ENCODE peak calls at places on chromosomes 3 and 15, in five cellular contexts. H, K, G, V and D are unnamed samples.
A peak's percentile ranks its signal among the peaks of the same experiment; 100 is the strongest.

GRCh38 chr15:38062679-38063078 is 128.2 kb downstream of the TMCO5A start:
- DNase-seq in K (no peak), G (peak; percentile 27), V (no peak), H (no peak), D (no peak)

GRCh38 chr3:120147072-120147871 is 53.0 kb upstream of the GSK3B start:
- DNase-seq in G (no peak), V (peak; percentile 46), K (no peak), H (peak; percentile 19), D (no peak)

GRCh38 chr3:56823984-56824703 is 22.4 kb upstream of the ARHGEF3 start:
- DNase-seq in G (no peak), H (no peak), V (no peak), K (no peak), D (no peak)

GRCh38 chr3:122092460-122093165 is 37.5 kb downstream of the CD86 start:
- DNase-seq in V (peak; percentile 39), K (no peak), H (peak; percentile 28), G (no peak), D (no peak)

GRCh38 chr15:71752604-71753289 is 57.6 kb upstream of the NR2E3 start:
- DNase-seq in V (peak; percentile 84), H (peak; percentile 42), G (peak; percentile 68), K (no peak), D (no peak)

GRCh38 chr3:97504463-97504862 is 260.1 kb upstream of the ARL6 start:
- DNase-seq in G (no peak), K (no peak), H (no peak), V (no peak), D (no peak)

GRCh38 chr3:72550582-72551262 is 297.5 kb downstream of the SHQ1 start:
- DNase-seq in G (no peak), V (no peak), H (no peak), K (no peak), D (no peak)

GRCh38 chr3:5806192-5806591 is 618.7 kb downstream of the EDEM1 start:
- DNase-seq in G (no peak), H (no peak), V (no peak), K (no peak), D (no peak)

GRCh38 chr15:77376770-77377169 is 43.1 kb downstream of the PEAK1 start:
- DNase-seq in V (no peak), H (no peak), K (no peak), G (no peak), D (no peak)

GRCh38 chr3:196694202-196694638 is 17.8 kb downstream of the CEP19 start:
- DNase-seq in K (no peak), G (no peak), V (no peak), H (no peak), D (no peak)
- TF ChIP-seq CTCF in K (no peak), G (no peak), V (no peak), H (no peak), D (no peak)

DNA sequence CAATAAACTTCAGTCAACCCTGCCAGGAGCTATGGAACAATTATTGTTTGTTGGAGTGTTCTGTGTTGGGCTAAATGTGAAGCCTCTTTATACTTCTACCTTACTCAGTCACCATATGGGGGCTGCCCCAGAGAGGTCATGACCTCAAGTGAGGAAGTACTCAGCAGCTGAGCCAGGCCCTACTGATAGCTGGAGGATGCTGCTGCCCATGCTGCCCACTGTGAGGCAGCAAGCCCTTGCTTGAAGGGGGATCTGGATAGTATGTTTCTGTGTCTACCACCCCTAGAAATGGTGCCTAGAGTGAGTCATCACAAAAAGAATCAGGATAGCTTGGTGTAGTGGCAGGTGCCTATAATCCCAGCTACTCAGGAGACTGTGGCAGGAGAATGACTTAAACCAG is 4.5 kb upstream of the RPL24 start:
- DNase-seq in H (no peak), V (no peak), G (no peak), K (no peak), D (no peak)
- TF ChIP-seq CTCF in H (no peak), V (no peak), G (no peak), K (no peak), D (no peak)

GRCh38 chr3:101680466-101680865 is 3.5 kb upstream of the ZBTB11 start:
- DNase-seq in H (no peak), K (no peak), G (no peak), V (no peak), D (no peak)

GRCh38 chr3:101685870-101686307 is 629 bp downstream of the RPL24 start:
- DNase-seq in V (no peak), G (no peak), K (no peak), H (no peak), D (no peak)

GRCh38 chr3:101687142-101687931 is 819 bp upstream of the RPL24 start:
- DNase-seq in G (no peak), K (no peak), V (no peak), H (no peak), D (no peak)

GRCh38 chr3:101689291-101689690 is 2.8 kb upstream of the RPL24 start:
- DNase-seq in H (no peak), K (no peak), V (no peak), G (no peak), D (no peak)

GRCh38 chr3:101685050-101685400 is 1.5 kb downstream of the RPL24 start:
- DNase-seq in K (no peak), V (no peak), H (no peak), G (no peak), D (no peak)
- TF ChIP-seq CTCF in K (no peak), V (no peak), H (no peak), G (no peak), D (no peak)

GRCh38 chr3:85251766-85252165 is 293.0 kb downstream of the CADM2 start:
- DNase-seq in V (no peak), K (no peak), H (no peak), G (no peak), D (no peak)

GRCh38 chr3:85255954-85256353 is 297.2 kb downstream of the CADM2 start:
- DNase-seq in K (no peak), V (no peak), G (no peak), H (no peak), D (no peak)

GRCh38 chr3:85254738-85255137 is 295.9 kb downstream of the CADM2 start:
- DNase-seq in H (no peak), G (no peak), K (no peak), V (no peak), D (no peak)

DNA sequence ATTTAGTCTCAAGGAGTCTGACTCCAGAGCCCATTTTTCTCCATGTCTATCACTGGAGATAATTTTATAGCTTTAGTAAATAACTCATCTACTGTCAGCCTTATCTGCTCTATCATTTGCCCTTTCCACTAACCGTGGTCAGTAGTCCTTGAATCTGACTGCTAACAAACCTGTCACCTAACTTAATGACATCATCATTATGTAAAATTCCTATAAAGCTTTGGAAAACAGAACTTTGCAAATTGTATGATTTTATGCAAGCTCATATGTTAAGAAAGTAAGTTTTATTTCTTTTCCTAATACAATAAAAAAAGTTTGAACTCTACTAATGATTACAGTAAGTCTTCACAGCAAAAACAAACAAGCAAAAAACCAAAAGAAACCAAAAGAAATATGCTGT is 293.9 kb downstream of the CADM2 start:
- DNase-seq in H (no peak), K (no peak), G (no peak), V (no peak), D (no peak)
- TF ChIP-seq CTCF in H (no peak), K (no peak), G (no peak), V (no peak), D (no peak)

GRCh38 chr3:101813817-101814440 is 34.9 kb downstream of the NXPE3 start:
- DNase-seq in G (no peak), K (no peak), V (no peak), H (no peak), D (no peak)
- TF ChIP-seq CTCF in G (peak; percentile 50), K (peak; percentile 84), V (peak; percentile 73), H (peak; percentile 33), D (peak; percentile 60)

DNA sequence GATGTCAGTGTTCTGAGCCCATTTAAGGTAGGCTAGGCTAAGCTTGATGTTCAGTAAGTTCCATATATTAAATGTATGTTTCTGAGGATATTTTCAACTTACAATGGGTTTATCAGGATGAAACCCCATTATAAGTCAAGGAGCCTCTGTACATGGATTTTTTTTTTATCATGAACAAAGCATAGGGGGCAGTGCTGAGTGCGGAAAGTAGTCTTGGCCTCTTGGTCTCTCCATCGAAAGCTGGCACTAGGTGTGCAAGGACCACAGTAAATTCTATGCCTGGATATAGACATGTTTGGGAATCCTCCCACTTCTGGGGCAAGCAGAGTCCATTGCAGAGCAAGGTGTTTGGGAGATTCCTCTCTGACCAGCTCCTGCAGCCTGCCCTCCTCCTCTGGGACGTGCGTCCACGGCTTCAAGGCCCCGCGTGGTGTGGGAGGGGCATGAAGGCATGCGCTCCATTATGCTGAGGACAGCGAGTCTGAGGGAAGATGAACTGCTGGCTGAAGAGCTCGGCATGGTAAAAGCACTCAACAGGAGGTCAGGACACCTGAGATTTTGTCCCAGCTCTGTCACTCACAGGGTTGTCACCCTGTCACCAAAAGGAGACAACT is 122.9 kb upstream of the LIPC start:
- DNase-seq in H (no peak), K (no peak), G (no peak), V (no peak), D (no peak)
- TF ChIP-seq CTCF in H (no peak), K (peak; percentile 29), G (no peak), V (no peak), D (no peak)

DNA sequence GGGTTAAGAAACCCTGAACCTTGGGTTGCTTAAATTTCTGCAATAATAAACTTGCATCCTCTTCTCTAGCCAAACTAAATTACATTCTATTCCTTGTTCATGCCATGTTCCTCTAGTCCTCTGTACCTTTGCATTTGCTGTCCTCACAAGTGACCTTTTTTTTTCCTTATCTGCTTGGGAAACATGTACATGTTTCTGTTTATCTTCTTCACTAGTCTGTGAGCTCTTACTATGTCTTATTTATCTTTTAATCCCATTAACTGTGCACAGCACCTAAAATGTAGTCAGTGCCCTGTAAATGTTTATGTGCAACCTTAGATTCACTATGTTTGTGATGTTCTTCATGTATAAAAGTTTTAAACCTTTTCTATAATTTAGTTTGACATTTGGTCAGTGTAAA is 61.9 kb downstream of the REC114 start:
- DNase-seq in G (no peak), V (no peak), H (no peak), K (no peak), D (no peak)
- TF ChIP-seq CTCF in G (no peak), V (no peak), H (no peak), K (no peak), D (no peak)

GRCh38 chr3:30793755-30794154 is 100.7 kb downstream of the GADL1 start:
- DNase-seq in K (no peak), G (no peak), H (no peak), V (no peak), D (no peak)
- TF ChIP-seq CTCF in K (no peak), G (no peak), H (no peak), V (no peak), D (no peak)

DNA sequence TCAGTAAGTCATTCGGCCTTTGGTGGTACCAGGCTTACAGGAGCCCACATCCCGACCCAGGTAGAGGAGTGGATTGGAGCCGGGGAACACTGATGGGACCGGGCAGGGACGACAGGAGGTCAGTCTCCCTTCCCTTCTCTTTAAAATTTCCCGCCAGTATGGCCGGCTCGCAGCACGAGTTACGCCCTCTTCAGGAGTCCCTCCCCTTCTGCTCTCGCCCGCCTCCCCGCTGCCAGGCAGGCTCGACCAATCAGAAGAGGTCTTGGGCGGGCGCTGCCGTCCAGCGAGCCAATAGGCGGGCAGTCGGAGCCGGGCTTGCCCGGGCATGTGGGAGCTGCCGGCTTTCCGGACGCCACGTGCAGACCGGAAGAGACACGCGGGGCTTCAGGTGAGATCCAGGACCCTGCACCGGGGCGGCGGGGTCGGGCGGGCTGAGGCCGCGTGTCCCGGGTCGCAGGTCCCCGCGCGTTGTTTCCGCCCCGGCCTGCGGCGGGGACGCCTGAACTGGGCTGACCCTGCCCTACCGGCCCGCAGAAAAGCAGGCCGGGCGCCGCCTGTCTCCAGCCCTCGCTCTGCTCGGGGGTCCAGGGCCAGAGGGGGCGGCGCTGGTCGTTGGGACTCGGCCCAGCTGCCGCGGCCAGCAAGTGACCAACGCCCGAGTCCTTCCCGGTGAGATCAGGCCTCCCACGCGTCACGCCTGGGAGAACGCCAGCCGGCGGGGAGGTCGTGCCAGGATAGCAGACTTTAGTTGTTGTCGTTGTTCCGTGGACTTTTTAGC is at the start of gene AEN:
- DNase-seq in H (peak; percentile 96), V (peak; percentile 96), K (peak; percentile 91), G (peak; percentile 94), D (peak; percentile 98)
- TF ChIP-seq CTCF in H (no peak), V (no peak), K (no peak), G (no peak), D (no peak)